ENCODE peak calls at places on chromosome 5, in seven cellular contexts. One of them, this sample, is unnamed.

GRCh38 chr5:161306354-161306990 is 240.1 kb downstream of the GABRB2 start:
- DNase-seq in GM23248: no peak
- DNase-seq in SK-N-SH: no peak
- DNase-seq in PC-3: no peak
- DNase-seq in hepatocyte: no peak
- DNase-seq in GM23338: no peak
- DNase-seq in neural progenitor cell: no peak
- DNase-seq in this sample: no peak

GRCh38 chr5:143204474-143205246 is 198.8 kb downstream of the NR3C1 start:
- DNase-seq in PC-3: no peak
- DNase-seq in hepatocyte: no peak
- DNase-seq in GM23338: no peak
- DNase-seq in SK-N-SH: no peak
- DNase-seq in neural progenitor cell: no peak
- DNase-seq in GM23248: peak
- DNase-seq in this sample: no peak

GRCh38 chr5:66440202-66440680 is 156.0 kb upstream of the MAST4 start:
- DNase-seq in hepatocyte: peak
- DNase-seq in GM23338: no peak
- DNase-seq in GM23248: peak
- DNase-seq in SK-N-SH: no peak
- DNase-seq in neural progenitor cell: no peak
- DNase-seq in PC-3: no peak
- DNase-seq in this sample: peak

GRCh38 chr5:95283761-95284511 is 958 bp downstream of the MCTP1 start:
- DNase-seq in PC-3: peak
- DNase-seq in hepatocyte: peak
- DNase-seq in GM23338: peak
- DNase-seq in GM23248: peak
- DNase-seq in SK-N-SH: peak
- DNase-seq in neural progenitor cell: peak
- DNase-seq in this sample: peak

GRCh38 chr5:141343242-141343952 is at the start of gene PCDHGA3:
- DNase-seq in PC-3: no peak
- DNase-seq in GM23338: peak
- DNase-seq in GM23248: peak
- DNase-seq in neural progenitor cell: no peak
- DNase-seq in SK-N-SH: no peak
- DNase-seq in hepatocyte: no peak
- DNase-seq in this sample: peak

GRCh38 chr5:39605966-39606591 is 181.3 kb upstream of the DAB2 start:
- DNase-seq in PC-3: peak
- DNase-seq in GM23248: peak
- DNase-seq in GM23338: no peak
- DNase-seq in SK-N-SH: no peak
- DNase-seq in neural progenitor cell: no peak
- DNase-seq in hepatocyte: no peak
- DNase-seq in this sample: no peak

GRCh38 chr5:154262376-154262775 is 71.8 kb downstream of the GALNT10 start:
- DNase-seq in hepatocyte: no peak
- DNase-seq in PC-3: no peak
- DNase-seq in neural progenitor cell: peak
- DNase-seq in SK-N-SH: no peak
- DNase-seq in GM23338: no peak
- DNase-seq in GM23248: no peak
- DNase-seq in this sample: no peak

GRCh38 chr5:37717613-37718431 is 122.0 kb downstream of the GDNF start:
- DNase-seq in hepatocyte: peak
- DNase-seq in GM23248: peak
- DNase-seq in PC-3: peak
- DNase-seq in neural progenitor cell: peak
- DNase-seq in SK-N-SH: peak
- DNase-seq in GM23338: no peak
- DNase-seq in this sample: no peak

GRCh38 chr5:30103056-30104020 is 1090.1 kb upstream of the CDH6 start:
- DNase-seq in neural progenitor cell: no peak
- DNase-seq in GM23338: no peak
- DNase-seq in PC-3: peak
- DNase-seq in SK-N-SH: no peak
- DNase-seq in hepatocyte: no peak
- DNase-seq in GM23248: no peak
- DNase-seq in this sample: no peak

GRCh38 chr5:134114886-134115805 is 665 bp downstream of the TCF7 start:
- DNase-seq in GM23338: peak
- DNase-seq in neural progenitor cell: peak
- DNase-seq in PC-3: no peak
- DNase-seq in GM23248: peak
- DNase-seq in SK-N-SH: peak
- DNase-seq in hepatocyte: peak
- DNase-seq in this sample: peak

GRCh38 chr5:150137168-150137957 is 18.3 kb downstream of the PDGFRB start:
- DNase-seq in PC-3: no peak
- DNase-seq in neural progenitor cell: no peak
- DNase-seq in GM23338: peak
- DNase-seq in hepatocyte: peak
- DNase-seq in SK-N-SH: no peak
- DNase-seq in GM23248: peak
- DNase-seq in this sample: no peak

GRCh38 chr5:72160299-72160698 is 53.0 kb downstream of the MAP1B start:
- DNase-seq in hepatocyte: no peak
- DNase-seq in PC-3: no peak
- DNase-seq in GM23338: no peak
- DNase-seq in neural progenitor cell: no peak
- DNase-seq in SK-N-SH: no peak
- DNase-seq in GM23248: peak
- DNase-seq in this sample: no peak
- TF ChIP-seq EZH2phosphoT487 in hepatocyte: no peak
- TF ChIP-seq EZH2phosphoT487 in PC-3: no peak
- TF ChIP-seq EZH2phosphoT487 in GM23338: no peak
- TF ChIP-seq EZH2phosphoT487 in neural progenitor cell: no peak
- TF ChIP-seq EZH2phosphoT487 in SK-N-SH: no peak
- TF ChIP-seq EZH2phosphoT487 in GM23248: no peak
- TF ChIP-seq EZH2phosphoT487 in this sample: no peak

DNA sequence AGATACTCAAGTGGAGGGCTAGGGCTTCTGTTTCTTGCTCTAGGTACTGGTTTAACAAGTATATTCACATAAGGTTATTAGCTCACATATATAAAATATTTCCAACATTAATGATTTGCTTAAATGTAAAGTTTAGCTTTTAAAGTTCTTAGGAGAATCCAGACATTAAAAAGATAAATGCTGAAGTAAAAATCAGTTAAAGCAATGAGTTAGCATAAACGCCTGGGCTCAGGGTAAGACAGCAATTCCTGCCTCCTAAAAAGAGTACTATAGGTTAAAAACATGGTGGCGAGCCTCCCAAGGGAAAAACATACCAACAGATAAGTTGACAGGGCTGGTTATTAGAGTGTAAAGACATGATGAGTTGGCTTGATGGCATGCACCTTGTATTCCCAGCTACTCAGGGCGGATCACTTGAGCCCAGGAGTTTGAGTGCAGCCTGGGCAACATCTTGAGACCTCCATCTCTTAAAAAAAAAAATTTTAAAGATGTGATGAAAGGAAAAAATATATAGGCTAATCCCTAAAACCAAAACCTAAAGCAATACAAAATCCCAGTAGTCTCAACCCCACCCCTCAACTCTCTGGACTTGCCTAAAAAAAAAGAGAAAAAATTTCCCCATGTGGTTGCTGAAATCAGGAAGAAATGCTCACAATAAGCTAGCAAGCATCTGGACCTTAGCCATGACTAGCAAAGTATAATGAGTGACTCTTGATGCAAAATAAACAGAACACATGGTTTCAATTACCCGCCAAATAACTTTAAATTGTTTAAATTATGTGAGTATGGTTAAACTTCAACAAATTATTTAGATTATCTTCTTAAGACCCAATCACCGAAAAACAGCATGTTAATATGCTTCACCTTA is 3.6 kb downstream of the GOLPH3 start:
- DNase-seq in GM23248: peak
- DNase-seq in PC-3: peak
- DNase-seq in SK-N-SH: peak
- DNase-seq in hepatocyte: no peak
- DNase-seq in GM23338: no peak
- DNase-seq in neural progenitor cell: no peak
- DNase-seq in this sample: no peak
- H3K4me3 ChIP-seq in GM23248: peak
- H3K4me3 ChIP-seq in PC-3: peak
- H3K4me3 ChIP-seq in SK-N-SH: no peak
- H3K4me3 ChIP-seq in hepatocyte: no peak
- H3K4me3 ChIP-seq in GM23338: no peak
- H3K4me3 ChIP-seq in neural progenitor cell: no peak
- H3K4me3 ChIP-seq in this sample: no peak

DNA sequence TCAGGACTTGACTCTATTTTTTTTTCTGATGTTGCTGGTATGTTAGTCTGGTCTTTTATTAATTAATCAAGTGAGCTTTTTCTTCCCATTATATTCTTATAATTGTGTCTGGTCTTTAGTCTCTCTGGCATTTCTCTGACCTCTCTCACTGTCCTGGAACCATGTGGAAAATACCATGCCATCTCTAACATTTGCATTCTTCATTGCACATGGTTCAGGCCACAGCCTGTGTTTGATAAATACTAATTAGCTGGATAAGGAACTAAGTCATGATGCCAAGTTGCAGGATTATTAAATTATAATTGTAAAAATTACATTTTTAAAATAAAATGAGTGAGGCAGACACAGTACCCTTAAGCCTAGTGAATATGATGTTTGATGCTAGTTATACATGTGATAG is 155.6 kb downstream of the EDIL3 start:
- DNase-seq in hepatocyte: no peak
- DNase-seq in neural progenitor cell: no peak
- DNase-seq in SK-N-SH: no peak
- DNase-seq in PC-3: no peak
- DNase-seq in GM23338: no peak
- DNase-seq in GM23248: no peak
- DNase-seq in this sample: no peak
- TF ChIP-seq EZH2phosphoT487 in hepatocyte: no peak
- TF ChIP-seq EZH2phosphoT487 in neural progenitor cell: no peak
- TF ChIP-seq EZH2phosphoT487 in SK-N-SH: no peak
- TF ChIP-seq EZH2phosphoT487 in PC-3: no peak
- TF ChIP-seq EZH2phosphoT487 in GM23338: no peak
- TF ChIP-seq EZH2phosphoT487 in GM23248: no peak
- TF ChIP-seq EZH2phosphoT487 in this sample: no peak

DNA sequence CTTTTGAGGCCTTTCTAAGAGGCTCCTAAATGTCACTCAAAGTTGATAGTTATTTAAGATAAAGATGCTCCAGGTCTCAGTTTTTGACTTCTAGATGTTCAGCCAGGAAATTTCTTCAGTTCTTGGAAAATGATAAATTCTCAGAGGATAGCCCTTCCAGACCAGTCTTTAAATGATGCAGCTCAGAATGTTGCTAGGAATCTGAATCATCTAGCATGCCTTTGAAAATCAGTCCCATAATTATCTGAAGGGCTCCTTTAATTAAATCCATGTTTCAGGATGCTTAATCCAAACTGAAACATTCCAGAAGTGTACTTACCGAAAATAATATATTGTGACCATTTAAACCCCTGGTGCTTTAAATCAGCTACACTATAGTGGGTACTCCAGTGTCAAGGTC is 107.5 kb upstream of the FBN2 start:
- DNase-seq in GM23338: no peak
- DNase-seq in GM23248: peak
- DNase-seq in PC-3: no peak
- DNase-seq in hepatocyte: no peak
- DNase-seq in SK-N-SH: no peak
- DNase-seq in neural progenitor cell: no peak
- DNase-seq in this sample: no peak
- H3K4me3 ChIP-seq in GM23338: no peak
- H3K4me3 ChIP-seq in GM23248: peak
- H3K4me3 ChIP-seq in PC-3: no peak
- H3K4me3 ChIP-seq in hepatocyte: no peak
- H3K4me3 ChIP-seq in SK-N-SH: no peak
- H3K4me3 ChIP-seq in neural progenitor cell: no peak
- H3K4me3 ChIP-seq in this sample: no peak

DNA sequence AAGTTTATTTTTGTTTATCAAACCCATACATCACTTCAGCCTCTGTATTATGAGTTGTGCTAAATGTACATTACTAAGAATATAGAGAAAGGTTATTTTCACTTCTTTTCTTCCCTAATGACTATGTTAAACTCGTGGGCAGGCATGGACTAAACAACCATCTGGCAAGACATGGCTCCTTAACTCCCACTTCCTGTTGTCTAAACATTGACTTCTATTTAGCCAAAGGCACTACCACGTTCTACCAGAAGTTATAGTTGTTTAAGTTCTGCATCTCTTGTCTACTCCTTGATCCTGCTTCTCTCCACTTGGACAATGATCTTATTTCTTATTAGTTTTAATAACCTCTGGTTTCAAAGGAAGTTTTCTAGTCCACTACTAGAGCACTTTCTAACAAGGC is 136.1 kb downstream of the MACIR start:
- DNase-seq in PC-3: no peak
- DNase-seq in hepatocyte: no peak
- DNase-seq in SK-N-SH: no peak
- DNase-seq in GM23248: no peak
- DNase-seq in neural progenitor cell: no peak
- DNase-seq in GM23338: no peak
- DNase-seq in this sample: no peak
- TF ChIP-seq EZH2phosphoT487 in PC-3: no peak
- TF ChIP-seq EZH2phosphoT487 in hepatocyte: no peak
- TF ChIP-seq EZH2phosphoT487 in SK-N-SH: no peak
- TF ChIP-seq EZH2phosphoT487 in GM23248: no peak
- TF ChIP-seq EZH2phosphoT487 in neural progenitor cell: no peak
- TF ChIP-seq EZH2phosphoT487 in GM23338: no peak
- TF ChIP-seq EZH2phosphoT487 in this sample: no peak